ENCODE peak calls at places on chromosomes 1 and 21, in four cellular contexts. One of them, this sample, is unnamed.

GRCh38 chr1:184954232-184954995 is 19.9 kb downstream of the NIBAN1 start:
- DNase-seq in WTC11: no peak
- DNase-seq in K562: no peak
- DNase-seq in HepG2: no peak
- DNase-seq in this sample: no peak

GRCh38 chr1:212450331-212450881 is 17.7 kb downstream of the NENF start:
- DNase-seq in WTC11: no peak
- DNase-seq in K562: no peak
- DNase-seq in HepG2: no peak
- DNase-seq in this sample: no peak

GRCh38 chr1:226975259-226975908 is 35.3 kb downstream of the COQ8A start:
- DNase-seq in WTC11: no peak
- DNase-seq in K562: no peak
- DNase-seq in HepG2: no peak
- DNase-seq in this sample: no peak

GRCh38 chr1:227175611-227176010 is 142.7 kb downstream of the CDC42BPA start:
- DNase-seq in WTC11: no peak
- DNase-seq in K562: no peak
- DNase-seq in HepG2: no peak
- DNase-seq in this sample: no peak

GRCh38 chr1:51937112-51937511 is 53.4 kb downstream of the RAB3B start:
- DNase-seq in WTC11: no peak
- DNase-seq in K562: no peak
- DNase-seq in HepG2: no peak
- DNase-seq in this sample: no peak

GRCh38 chr1:183417691-183418491 is at the start of gene NMNAT2:
- DNase-seq in WTC11: peak
- DNase-seq in K562: no peak
- DNase-seq in HepG2: no peak
- DNase-seq in this sample: peak

GRCh38 chr21:43362928-43363314 is 64.0 kb downstream of the SIK1 start:
- DNase-seq in WTC11: no peak
- DNase-seq in K562: no peak
- DNase-seq in HepG2: no peak
- DNase-seq in this sample: no peak

GRCh38 chr1:177883581-177883980 is 86.3 kb downstream of the SEC16B start:
- DNase-seq in WTC11: no peak
- DNase-seq in K562: no peak
- DNase-seq in HepG2: no peak
- DNase-seq in this sample: no peak

GRCh38 chr21:45460611-45461368 is 55.8 kb downstream of the COL18A1 start:
- DNase-seq in WTC11: no peak
- DNase-seq in K562: no peak
- DNase-seq in HepG2: peak
- DNase-seq in this sample: no peak

GRCh38 chr1:53134961-53135734 is 7.3 kb downstream of the SLC1A7 start:
- DNase-seq in WTC11: no peak
- DNase-seq in K562: peak
- DNase-seq in HepG2: no peak
- DNase-seq in this sample: no peak

GRCh38 chr21:35399706-35400105 is 350.6 kb upstream of the RUNX1 start:
- DNase-seq in WTC11: no peak
- DNase-seq in K562: no peak
- DNase-seq in HepG2: no peak
- DNase-seq in this sample: no peak

GRCh38 chr21:44427241-44428120 is 27.8 kb upstream of the LRRC3 start:
- DNase-seq in WTC11: no peak
- DNase-seq in K562: no peak
- DNase-seq in HepG2: no peak
- DNase-seq in this sample: no peak

GRCh38 chr1:7401814-7402547 is 369.1 kb upstream of the VAMP3 start:
- DNase-seq in WTC11: no peak
- DNase-seq in K562: no peak
- DNase-seq in HepG2: peak
- DNase-seq in this sample: peak

GRCh38 chr1:98210064-98210463 is 289.2 kb upstream of the DPYD start:
- DNase-seq in WTC11: no peak
- DNase-seq in K562: no peak
- DNase-seq in HepG2: peak
- DNase-seq in this sample: no peak

GRCh38 chr1:156102634-156103511 is 11.6 kb upstream of the LMNA start:
- DNase-seq in WTC11: no peak
- DNase-seq in K562: no peak
- DNase-seq in HepG2: peak
- DNase-seq in this sample: no peak

GRCh38 chr1:232486454-232487202 is 143.3 kb downstream of the SIPA1L2 start:
- DNase-seq in WTC11: no peak
- DNase-seq in K562: no peak
- DNase-seq in HepG2: no peak
- DNase-seq in this sample: no peak

GRCh38 chr1:2208309-2209239 is 14.0 kb upstream of the FAAP20 start:
- DNase-seq in WTC11: no peak
- DNase-seq in K562: no peak
- DNase-seq in HepG2: peak
- DNase-seq in this sample: no peak

GRCh38 chr1:30704271-30704670 is 19.1 kb downstream of the MATN1 start:
- DNase-seq in WTC11: no peak
- DNase-seq in K562: no peak
- DNase-seq in HepG2: no peak
- DNase-seq in this sample: no peak
- TF ChIP-seq ELF4 in WTC11: no peak
- TF ChIP-seq ELF4 in K562: no peak
- TF ChIP-seq ELF4 in HepG2: no peak
- TF ChIP-seq ELF4 in this sample: no peak

GRCh38 chr1:32724678-32725594 is 22.4 kb upstream of the SYNC start:
- DNase-seq in WTC11: no peak
- DNase-seq in K562: peak
- DNase-seq in HepG2: no peak
- DNase-seq in this sample: no peak
- TF ChIP-seq ELF4 in WTC11: no peak
- TF ChIP-seq ELF4 in K562: peak
- TF ChIP-seq ELF4 in HepG2: no peak
- TF ChIP-seq ELF4 in this sample: no peak

GRCh38 chr1:108636876-108637275 is 24.0 kb downstream of the HENMT1 start:
- DNase-seq in WTC11: no peak
- DNase-seq in K562: no peak
- DNase-seq in HepG2: no peak
- DNase-seq in this sample: no peak
- TF ChIP-seq ELF4 in WTC11: no peak
- TF ChIP-seq ELF4 in K562: no peak
- TF ChIP-seq ELF4 in HepG2: no peak
- TF ChIP-seq ELF4 in this sample: no peak

DNA sequence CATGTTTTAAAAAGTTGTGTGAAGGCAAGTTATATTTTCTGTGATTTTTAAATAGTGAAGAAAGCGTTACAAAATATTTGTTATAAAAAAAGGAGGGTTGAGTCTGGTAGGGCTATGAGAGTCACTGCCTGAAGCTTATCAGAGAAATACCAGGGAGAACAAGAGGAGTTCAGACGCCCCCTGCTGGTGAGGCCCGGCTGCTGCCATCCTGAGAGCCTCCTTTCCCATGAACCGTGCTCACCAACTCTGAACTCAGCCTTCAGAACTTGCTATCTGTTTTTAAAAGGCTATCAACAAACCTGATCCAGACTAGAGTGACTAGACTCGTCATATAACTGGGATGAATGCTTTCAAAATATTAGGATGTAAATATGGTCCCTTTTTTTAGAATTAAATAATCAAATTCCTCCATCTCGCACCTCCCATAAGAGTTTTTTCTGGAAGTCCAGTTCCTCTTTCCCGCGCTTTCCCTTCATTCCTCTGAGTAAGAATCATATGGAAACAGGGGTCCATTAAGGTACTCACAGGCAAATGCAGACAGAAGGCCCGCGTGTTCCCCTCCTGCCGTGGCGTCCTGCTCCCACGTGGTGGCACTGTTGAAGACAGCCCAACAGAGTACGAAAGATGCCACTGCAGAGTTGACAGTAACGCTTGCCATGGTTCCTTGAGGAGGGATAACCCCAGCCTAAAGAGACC is 26.2 kb upstream of the SPATA6 start:
- DNase-seq in WTC11: peak
- DNase-seq in K562: peak
- DNase-seq in HepG2: peak
- DNase-seq in this sample: peak
- TF ChIP-seq ELF4 in WTC11: no peak
- TF ChIP-seq ELF4 in K562: no peak
- TF ChIP-seq ELF4 in HepG2: no peak
- TF ChIP-seq ELF4 in this sample: no peak

GRCh38 chr1:23799255-23799569 is 1.3 kb downstream of the GALE start:
- DNase-seq in WTC11: no peak
- DNase-seq in K562: no peak
- DNase-seq in HepG2: no peak
- DNase-seq in this sample: no peak

GRCh38 chr1:23799570-23800395 is 771 bp downstream of the GALE start:
- DNase-seq in WTC11: peak
- DNase-seq in K562: peak
- DNase-seq in HepG2: peak
- DNase-seq in this sample: no peak

GRCh38 chr1:23801338-23801748 is 789 bp upstream of the GALE start:
- DNase-seq in WTC11: peak
- DNase-seq in K562: no peak
- DNase-seq in HepG2: no peak
- DNase-seq in this sample: no peak

GRCh38 chr1:23801876-23802275 is 1.3 kb upstream of the GALE start:
- DNase-seq in WTC11: no peak
- DNase-seq in K562: no peak
- DNase-seq in HepG2: no peak
- DNase-seq in this sample: no peak

DNA sequence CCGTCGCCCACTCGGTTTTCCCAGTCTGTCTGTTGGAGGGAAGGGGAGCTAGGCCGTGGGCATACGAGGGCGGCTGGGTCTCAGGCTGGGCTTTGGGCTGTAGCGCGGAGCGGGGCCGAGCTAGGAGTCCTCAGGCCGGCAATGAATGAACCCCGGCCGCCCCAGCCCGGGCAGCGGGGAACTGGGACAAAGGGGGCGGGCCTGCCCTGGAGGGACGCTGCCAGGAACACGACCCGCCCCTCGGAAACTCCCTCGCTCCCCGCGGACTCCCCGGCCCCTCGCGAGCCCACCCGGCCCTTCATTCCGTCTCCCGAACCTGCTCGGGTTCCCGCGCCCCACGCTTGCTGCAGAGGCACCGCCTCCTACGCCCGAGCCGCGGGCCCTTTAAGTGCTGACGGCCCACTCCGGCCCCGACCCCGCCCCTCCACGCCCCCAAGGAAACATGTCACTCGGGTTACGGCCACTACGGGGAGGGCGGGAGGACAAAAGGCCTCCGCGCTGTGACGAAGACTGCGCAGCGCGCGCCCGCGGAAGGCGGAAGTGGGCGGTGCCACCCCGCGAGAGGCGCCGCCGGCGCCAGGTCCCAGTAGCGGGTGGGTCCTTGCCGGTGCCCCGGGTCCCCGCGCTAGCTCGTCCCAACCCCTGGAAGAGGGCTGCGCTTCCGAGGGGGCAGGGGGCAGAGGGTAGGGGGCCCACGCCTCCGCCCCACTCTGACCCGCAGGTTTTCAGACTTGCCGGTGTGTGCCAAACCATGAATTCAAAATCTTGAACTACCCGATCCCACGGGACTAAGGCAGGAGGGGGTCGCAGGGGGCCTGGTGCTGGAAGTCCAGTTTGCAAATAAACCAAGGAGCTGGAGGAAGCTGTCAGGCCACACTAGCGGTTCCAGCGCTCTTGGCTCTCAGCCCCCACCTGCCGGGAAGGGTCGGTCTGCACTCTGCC is at the start of gene GALE:
- DNase-seq in WTC11: peak
- DNase-seq in K562: peak
- DNase-seq in HepG2: peak
- DNase-seq in this sample: peak
- TF ChIP-seq ELF4 in WTC11: no peak
- TF ChIP-seq ELF4 in K562: peak
- TF ChIP-seq ELF4 in HepG2: peak
- TF ChIP-seq ELF4 in this sample: no peak

GRCh38 chr1:118396824-118397530 is 211.9 kb upstream of the SPAG17 start:
- DNase-seq in WTC11: no peak
- DNase-seq in K562: no peak
- DNase-seq in HepG2: no peak
- DNase-seq in this sample: no peak
- TF ChIP-seq ELF4 in WTC11: no peak
- TF ChIP-seq ELF4 in K562: no peak
- TF ChIP-seq ELF4 in HepG2: no peak
- TF ChIP-seq ELF4 in this sample: no peak

GRCh38 chr1:151839457-151840409 is at the start of gene C2CD4D:
- DNase-seq in WTC11: peak
- DNase-seq in K562: peak
- DNase-seq in HepG2: peak
- DNase-seq in this sample: no peak
- TF ChIP-seq ELF4 in WTC11: no peak
- TF ChIP-seq ELF4 in K562: no peak
- TF ChIP-seq ELF4 in HepG2: no peak
- TF ChIP-seq ELF4 in this sample: no peak

This sample was measured in HEK293T.